ENCODE peak calls at places on chromosomes 13 and 19, in nine cellular contexts. One of them, this sample, is unnamed. For H3K27me3, the result is how much of the 10 kb centered on the place peaks cover.

GRCh38 chr13:101919541-101920306 is 467.2 kb downstream of the ITGBL1 start:
- DNase-seq in adipocyte: peak
- DNase-seq in brain microvascular endothelial cell: peak
- DNase-seq in sigmoid colon: no peak
- DNase-seq in cardiac muscle cell: peak
- DNase-seq in spleen: no peak
- DNase-seq in effector memory CD4-positive, alpha-beta T cell: no peak
- DNase-seq in body of pancreas: no peak
- DNase-seq in mesenchymal stem cell: peak
- DNase-seq in this sample: peak

GRCh38 chr19:58560007-58560887 is 1.8 kb upstream of the UBE2M start:
- DNase-seq in adipocyte: no peak
- DNase-seq in brain microvascular endothelial cell: no peak
- DNase-seq in sigmoid colon: peak
- DNase-seq in cardiac muscle cell: no peak
- DNase-seq in spleen: peak
- DNase-seq in effector memory CD4-positive, alpha-beta T cell: no peak
- DNase-seq in body of pancreas: no peak
- DNase-seq in mesenchymal stem cell: no peak
- DNase-seq in this sample: peak

GRCh38 chr13:113410472-113411201 is 42.7 kb downstream of the ADPRHL1 start:
- DNase-seq in adipocyte: peak
- DNase-seq in brain microvascular endothelial cell: peak
- DNase-seq in sigmoid colon: peak
- DNase-seq in cardiac muscle cell: no peak
- DNase-seq in spleen: peak
- DNase-seq in effector memory CD4-positive, alpha-beta T cell: no peak
- DNase-seq in body of pancreas: no peak
- DNase-seq in mesenchymal stem cell: peak
- DNase-seq in this sample: no peak

GRCh38 chr19:7191946-7192691 is 102.1 kb downstream of the INSR start:
- DNase-seq in adipocyte: no peak
- DNase-seq in brain microvascular endothelial cell: no peak
- DNase-seq in sigmoid colon: no peak
- DNase-seq in cardiac muscle cell: no peak
- DNase-seq in spleen: no peak
- DNase-seq in effector memory CD4-positive, alpha-beta T cell: no peak
- DNase-seq in body of pancreas: no peak
- DNase-seq in mesenchymal stem cell: no peak
- DNase-seq in this sample: no peak

GRCh38 chr19:45069056-45069455 is 7.2 kb downstream of the ZNF296 start:
- DNase-seq in adipocyte: peak
- DNase-seq in brain microvascular endothelial cell: no peak
- DNase-seq in sigmoid colon: no peak
- DNase-seq in cardiac muscle cell: no peak
- DNase-seq in spleen: no peak
- DNase-seq in effector memory CD4-positive, alpha-beta T cell: no peak
- DNase-seq in body of pancreas: no peak
- DNase-seq in mesenchymal stem cell: peak
- DNase-seq in this sample: peak

GRCh38 chr19:29724741-29725140 is 9.7 kb upstream of the C19orf12 start:
- DNase-seq in adipocyte: no peak
- DNase-seq in brain microvascular endothelial cell: no peak
- DNase-seq in sigmoid colon: no peak
- DNase-seq in cardiac muscle cell: no peak
- DNase-seq in spleen: no peak
- DNase-seq in effector memory CD4-positive, alpha-beta T cell: no peak
- DNase-seq in body of pancreas: no peak
- DNase-seq in mesenchymal stem cell: no peak
- DNase-seq in this sample: no peak

GRCh38 chr13:96925466-96925865 is 68.8 kb downstream of the OXGR1 start:
- DNase-seq in adipocyte: no peak
- DNase-seq in brain microvascular endothelial cell: no peak
- DNase-seq in sigmoid colon: no peak
- DNase-seq in cardiac muscle cell: no peak
- DNase-seq in spleen: no peak
- DNase-seq in effector memory CD4-positive, alpha-beta T cell: no peak
- DNase-seq in body of pancreas: no peak
- DNase-seq in mesenchymal stem cell: no peak
- DNase-seq in this sample: peak

GRCh38 chr13:64239372-64239771 is 2823.7 kb upstream of the PCDH20 start:
- DNase-seq in adipocyte: peak
- DNase-seq in brain microvascular endothelial cell: no peak
- DNase-seq in sigmoid colon: no peak
- DNase-seq in cardiac muscle cell: no peak
- DNase-seq in spleen: no peak
- DNase-seq in effector memory CD4-positive, alpha-beta T cell: no peak
- DNase-seq in body of pancreas: no peak
- DNase-seq in mesenchymal stem cell: peak
- DNase-seq in this sample: no peak

GRCh38 chr13:21998279-21998678 is 327.4 kb downstream of the FGF9 start:
- DNase-seq in adipocyte: no peak
- DNase-seq in brain microvascular endothelial cell: no peak
- DNase-seq in sigmoid colon: no peak
- DNase-seq in cardiac muscle cell: peak
- DNase-seq in spleen: no peak
- DNase-seq in effector memory CD4-positive, alpha-beta T cell: no peak
- DNase-seq in body of pancreas: no peak
- DNase-seq in mesenchymal stem cell: no peak
- DNase-seq in this sample: no peak

GRCh38 chr19:30785728-30786127 is 413.5 kb downstream of the ZNF536 start:
- DNase-seq in adipocyte: no peak
- DNase-seq in brain microvascular endothelial cell: no peak
- DNase-seq in sigmoid colon: no peak
- DNase-seq in cardiac muscle cell: no peak
- DNase-seq in spleen: no peak
- DNase-seq in effector memory CD4-positive, alpha-beta T cell: no peak
- DNase-seq in body of pancreas: no peak
- DNase-seq in mesenchymal stem cell: no peak
- DNase-seq in this sample: no peak

GRCh38 chr13:74986609-74987008 is 495.4 kb downstream of the TBC1D4 start:
- DNase-seq in adipocyte: no peak
- DNase-seq in brain microvascular endothelial cell: no peak
- DNase-seq in sigmoid colon: no peak
- DNase-seq in cardiac muscle cell: no peak
- DNase-seq in spleen: no peak
- DNase-seq in effector memory CD4-positive, alpha-beta T cell: no peak
- DNase-seq in body of pancreas: no peak
- DNase-seq in mesenchymal stem cell: no peak
- DNase-seq in this sample: no peak

GRCh38 chr13:46761174-46761573 is 35.8 kb downstream of the ESD start:
- DNase-seq in adipocyte: no peak
- DNase-seq in brain microvascular endothelial cell: no peak
- DNase-seq in sigmoid colon: no peak
- DNase-seq in cardiac muscle cell: no peak
- DNase-seq in spleen: no peak
- DNase-seq in effector memory CD4-positive, alpha-beta T cell: no peak
- DNase-seq in body of pancreas: no peak
- DNase-seq in mesenchymal stem cell: no peak
- DNase-seq in this sample: no peak

GRCh38 chr19:23525265-23525862 is 130.1 kb upstream of the ZNF91 start:
- DNase-seq in adipocyte: no peak
- DNase-seq in brain microvascular endothelial cell: no peak
- DNase-seq in sigmoid colon: no peak
- DNase-seq in cardiac muscle cell: no peak
- DNase-seq in spleen: no peak
- DNase-seq in effector memory CD4-positive, alpha-beta T cell: no peak
- DNase-seq in body of pancreas: no peak
- DNase-seq in mesenchymal stem cell: no peak
- DNase-seq in this sample: peak

GRCh38 chr13:75445717-75446529 is 36.0 kb downstream of the TBC1D4 start:
- DNase-seq in adipocyte: peak
- DNase-seq in brain microvascular endothelial cell: peak
- DNase-seq in sigmoid colon: no peak
- DNase-seq in cardiac muscle cell: no peak
- DNase-seq in spleen: no peak
- DNase-seq in effector memory CD4-positive, alpha-beta T cell: no peak
- DNase-seq in body of pancreas: no peak
- DNase-seq in mesenchymal stem cell: peak
- DNase-seq in this sample: no peak

GRCh38 chr13:93714171-93714570 is 487.6 kb downstream of the GPC6 start:
- DNase-seq in adipocyte: no peak
- DNase-seq in brain microvascular endothelial cell: no peak
- DNase-seq in sigmoid colon: no peak
- DNase-seq in cardiac muscle cell: no peak
- DNase-seq in spleen: no peak
- DNase-seq in effector memory CD4-positive, alpha-beta T cell: no peak
- DNase-seq in body of pancreas: no peak
- DNase-seq in mesenchymal stem cell: no peak
- DNase-seq in this sample: no peak

GRCh38 chr13:49098771-49099512 is 121.2 kb upstream of the MLNR start:
- DNase-seq in adipocyte: peak
- DNase-seq in brain microvascular endothelial cell: no peak
- DNase-seq in sigmoid colon: no peak
- DNase-seq in cardiac muscle cell: no peak
- DNase-seq in spleen: no peak
- DNase-seq in effector memory CD4-positive, alpha-beta T cell: no peak
- DNase-seq in body of pancreas: no peak
- DNase-seq in mesenchymal stem cell: peak
- DNase-seq in this sample: no peak

GRCh38 chr13:66264976-66265375 is 965.2 kb downstream of the PCDH9 start:
- DNase-seq in adipocyte: no peak
- DNase-seq in brain microvascular endothelial cell: peak
- DNase-seq in sigmoid colon: no peak
- DNase-seq in cardiac muscle cell: no peak
- DNase-seq in spleen: no peak
- DNase-seq in effector memory CD4-positive, alpha-beta T cell: no peak
- DNase-seq in body of pancreas: no peak
- DNase-seq in mesenchymal stem cell: no peak
- DNase-seq in this sample: no peak

GRCh38 chr19:19040417-19040816 is 7.0 kb downstream of the ARMC6 start:
- DNase-seq in adipocyte: peak
- DNase-seq in brain microvascular endothelial cell: peak
- DNase-seq in sigmoid colon: peak
- DNase-seq in cardiac muscle cell: no peak
- DNase-seq in spleen: no peak
- DNase-seq in effector memory CD4-positive, alpha-beta T cell: no peak
- DNase-seq in body of pancreas: peak
- DNase-seq in mesenchymal stem cell: peak
- DNase-seq in this sample: peak

GRCh38 chr19:53907193-53907581 is 1.9 kb upstream of the CACNG7 start:
- DNase-seq in adipocyte: no peak
- DNase-seq in brain microvascular endothelial cell: no peak
- DNase-seq in sigmoid colon: no peak
- DNase-seq in cardiac muscle cell: no peak
- DNase-seq in spleen: no peak
- DNase-seq in effector memory CD4-positive, alpha-beta T cell: no peak
- DNase-seq in body of pancreas: no peak
- DNase-seq in mesenchymal stem cell: no peak
- DNase-seq in this sample: no peak
- H3K27me3 ChIP-seq in adipocyte: half or more
- H3K27me3 ChIP-seq in brain microvascular endothelial cell: under half
- H3K27me3 ChIP-seq in sigmoid colon: under half
- H3K27me3 ChIP-seq in cardiac muscle cell: half or more
- H3K27me3 ChIP-seq in spleen: half or more
- H3K27me3 ChIP-seq in effector memory CD4-positive, alpha-beta T cell: under half
- H3K27me3 ChIP-seq in body of pancreas: half or more
- H3K27me3 ChIP-seq in mesenchymal stem cell: half or more
- H3K27me3 ChIP-seq in this sample: half or more

GRCh38 chr19:17908244-17908643 is 24.6 kb upstream of the CCDC124 start:
- DNase-seq in adipocyte: no peak
- DNase-seq in brain microvascular endothelial cell: no peak
- DNase-seq in sigmoid colon: no peak
- DNase-seq in cardiac muscle cell: no peak
- DNase-seq in spleen: no peak
- DNase-seq in effector memory CD4-positive, alpha-beta T cell: no peak
- DNase-seq in body of pancreas: no peak
- DNase-seq in mesenchymal stem cell: no peak
- DNase-seq in this sample: no peak

DNA sequence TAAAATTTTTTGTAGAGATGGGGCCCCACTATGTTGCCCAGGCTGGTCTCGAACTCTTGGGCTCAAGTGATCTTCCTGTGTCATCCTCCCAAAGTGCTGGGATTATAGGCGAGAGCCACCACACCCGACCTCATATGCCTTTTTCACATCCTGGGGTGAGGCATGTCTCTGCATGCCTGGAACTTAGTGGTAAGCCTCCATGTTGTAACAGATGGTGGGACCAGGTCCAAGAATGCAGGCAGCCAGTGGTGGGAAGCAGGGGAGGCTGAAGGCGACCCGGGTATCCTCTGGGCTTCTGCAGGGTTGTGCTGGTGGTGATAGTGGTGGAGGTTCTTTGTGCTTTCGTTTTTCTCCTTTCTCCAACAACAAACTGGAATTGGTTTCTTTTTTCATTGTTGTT is 30.1 kb upstream of the CCDC124 start:
- DNase-seq in adipocyte: peak
- DNase-seq in brain microvascular endothelial cell: peak
- DNase-seq in sigmoid colon: no peak
- DNase-seq in cardiac muscle cell: no peak
- DNase-seq in spleen: no peak
- DNase-seq in effector memory CD4-positive, alpha-beta T cell: no peak
- DNase-seq in body of pancreas: no peak
- DNase-seq in mesenchymal stem cell: peak
- DNase-seq in this sample: no peak
- H3K27me3 ChIP-seq in adipocyte: under half
- H3K27me3 ChIP-seq in brain microvascular endothelial cell: under half
- H3K27me3 ChIP-seq in sigmoid colon: under half
- H3K27me3 ChIP-seq in cardiac muscle cell: under half
- H3K27me3 ChIP-seq in spleen: under half
- H3K27me3 ChIP-seq in effector memory CD4-positive, alpha-beta T cell: under half
- H3K27me3 ChIP-seq in body of pancreas: under half
- H3K27me3 ChIP-seq in mesenchymal stem cell: under half
- H3K27me3 ChIP-seq in this sample: under half

GRCh38 chr13:103354189-103354588 is 288.0 kb upstream of the SLC10A2 start:
- DNase-seq in adipocyte: peak
- DNase-seq in brain microvascular endothelial cell: no peak
- DNase-seq in sigmoid colon: no peak
- DNase-seq in cardiac muscle cell: no peak
- DNase-seq in spleen: no peak
- DNase-seq in effector memory CD4-positive, alpha-beta T cell: no peak
- DNase-seq in body of pancreas: no peak
- DNase-seq in mesenchymal stem cell: no peak
- DNase-seq in this sample: no peak

GRCh38 chr13:103351035-103351828 is 285.0 kb upstream of the SLC10A2 start:
- DNase-seq in adipocyte: peak
- DNase-seq in brain microvascular endothelial cell: peak
- DNase-seq in sigmoid colon: no peak
- DNase-seq in cardiac muscle cell: peak
- DNase-seq in spleen: no peak
- DNase-seq in effector memory CD4-positive, alpha-beta T cell: no peak
- DNase-seq in body of pancreas: peak
- DNase-seq in mesenchymal stem cell: peak
- DNase-seq in this sample: peak

GRCh38 chr13:103358245-103358932 is 292.2 kb upstream of the SLC10A2 start:
- DNase-seq in adipocyte: no peak
- DNase-seq in brain microvascular endothelial cell: no peak
- DNase-seq in sigmoid colon: no peak
- DNase-seq in cardiac muscle cell: no peak
- DNase-seq in spleen: no peak
- DNase-seq in effector memory CD4-positive, alpha-beta T cell: no peak
- DNase-seq in body of pancreas: no peak
- DNase-seq in mesenchymal stem cell: no peak
- DNase-seq in this sample: peak

GRCh38 chr13:103356226-103356864 is 290.1 kb upstream of the SLC10A2 start:
- DNase-seq in adipocyte: no peak
- DNase-seq in brain microvascular endothelial cell: no peak
- DNase-seq in sigmoid colon: no peak
- DNase-seq in cardiac muscle cell: no peak
- DNase-seq in spleen: no peak
- DNase-seq in effector memory CD4-positive, alpha-beta T cell: no peak
- DNase-seq in body of pancreas: no peak
- DNase-seq in mesenchymal stem cell: no peak
- DNase-seq in this sample: no peak
- H3K27me3 ChIP-seq in adipocyte: under half
- H3K27me3 ChIP-seq in brain microvascular endothelial cell: under half
- H3K27me3 ChIP-seq in sigmoid colon: under half
- H3K27me3 ChIP-seq in cardiac muscle cell: under half
- H3K27me3 ChIP-seq in spleen: under half
- H3K27me3 ChIP-seq in effector memory CD4-positive, alpha-beta T cell: under half
- H3K27me3 ChIP-seq in body of pancreas: under half
- H3K27me3 ChIP-seq in mesenchymal stem cell: under half
- H3K27me3 ChIP-seq in this sample: under half

GRCh38 chr19:13029301-13029880 is 34.1 kb downstream of the NFIX start:
- DNase-seq in adipocyte: no peak
- DNase-seq in brain microvascular endothelial cell: no peak
- DNase-seq in sigmoid colon: no peak
- DNase-seq in cardiac muscle cell: no peak
- DNase-seq in spleen: no peak
- DNase-seq in effector memory CD4-positive, alpha-beta T cell: no peak
- DNase-seq in body of pancreas: no peak
- DNase-seq in mesenchymal stem cell: no peak
- DNase-seq in this sample: no peak
- H3K27me3 ChIP-seq in adipocyte: under half
- H3K27me3 ChIP-seq in brain microvascular endothelial cell: under half
- H3K27me3 ChIP-seq in sigmoid colon: under half
- H3K27me3 ChIP-seq in cardiac muscle cell: half or more
- H3K27me3 ChIP-seq in spleen: under half
- H3K27me3 ChIP-seq in effector memory CD4-positive, alpha-beta T cell: under half
- H3K27me3 ChIP-seq in body of pancreas: under half
- H3K27me3 ChIP-seq in mesenchymal stem cell: half or more
- H3K27me3 ChIP-seq in this sample: half or more